ENCODE peak calls at places on chromosomes 6 and 20, in seven cellular contexts. One of them, this sample, is unnamed. For H3K4me1, the result is how much of the 10 kb centered on the place peaks cover.

GRCh38 chr6:137246801-137247202 is 27.6 kb upstream of the IFNGR1 start:
- DNase-seq in breast epithelium: no peak
- DNase-seq in sigmoid colon: no peak
- DNase-seq in spleen: no peak
- DNase-seq in endothelial cell of umbilical vein: no peak
- DNase-seq in HepG2: no peak
- DNase-seq in HCT116: no peak
- DNase-seq in this sample: no peak

GRCh38 chr6:37696220-37696840 is 1.4 kb downstream of the MDGA1 start:
- DNase-seq in breast epithelium: no peak
- DNase-seq in sigmoid colon: no peak
- DNase-seq in spleen: peak
- DNase-seq in endothelial cell of umbilical vein: peak
- DNase-seq in HepG2: no peak
- DNase-seq in HCT116: no peak
- DNase-seq in this sample: no peak

GRCh38 chr6:89840538-89840937 is 10.9 kb downstream of the CASP8AP2 start:
- DNase-seq in breast epithelium: no peak
- DNase-seq in sigmoid colon: no peak
- DNase-seq in spleen: no peak
- DNase-seq in endothelial cell of umbilical vein: peak
- DNase-seq in HepG2: no peak
- DNase-seq in HCT116: no peak
- DNase-seq in this sample: no peak

GRCh38 chr20:36541227-36542018 is at the start of gene MYL9:
- DNase-seq in breast epithelium: peak
- DNase-seq in sigmoid colon: peak
- DNase-seq in spleen: peak
- DNase-seq in endothelial cell of umbilical vein: peak
- DNase-seq in HepG2: no peak
- DNase-seq in HCT116: no peak
- DNase-seq in this sample: peak

GRCh38 chr6:42692151-42692911 is 30.1 kb downstream of the PRPH2 start:
- DNase-seq in breast epithelium: no peak
- DNase-seq in sigmoid colon: no peak
- DNase-seq in spleen: no peak
- DNase-seq in endothelial cell of umbilical vein: peak
- DNase-seq in HepG2: no peak
- DNase-seq in HCT116: peak
- DNase-seq in this sample: peak

GRCh38 chr6:157586088-157586414 is 205.1 kb downstream of the ZDHHC14 start:
- DNase-seq in breast epithelium: no peak
- DNase-seq in sigmoid colon: no peak
- DNase-seq in spleen: no peak
- DNase-seq in endothelial cell of umbilical vein: no peak
- DNase-seq in HepG2: no peak
- DNase-seq in HCT116: no peak
- DNase-seq in this sample: no peak

GRCh38 chr20:63554361-63555278 is 661 bp downstream of the FNDC11 start:
- DNase-seq in breast epithelium: no peak
- DNase-seq in sigmoid colon: no peak
- DNase-seq in spleen: peak
- DNase-seq in endothelial cell of umbilical vein: no peak
- DNase-seq in HepG2: no peak
- DNase-seq in HCT116: no peak
- DNase-seq in this sample: no peak

GRCh38 chr6:157017022-157017421 is 239.8 kb downstream of the ARID1B start:
- DNase-seq in breast epithelium: no peak
- DNase-seq in sigmoid colon: no peak
- DNase-seq in spleen: no peak
- DNase-seq in endothelial cell of umbilical vein: no peak
- DNase-seq in HepG2: no peak
- DNase-seq in HCT116: no peak
- DNase-seq in this sample: no peak

GRCh38 chr20:53621482-53622246 is 28.0 kb upstream of the ZNF217 start:
- DNase-seq in breast epithelium: no peak
- DNase-seq in sigmoid colon: peak
- DNase-seq in spleen: no peak
- DNase-seq in endothelial cell of umbilical vein: peak
- DNase-seq in HepG2: peak
- DNase-seq in HCT116: peak
- DNase-seq in this sample: peak

GRCh38 chr6:127879685-127880084 is 21.2 kb downstream of the THEMIS start:
- DNase-seq in breast epithelium: no peak
- DNase-seq in sigmoid colon: no peak
- DNase-seq in spleen: peak
- DNase-seq in endothelial cell of umbilical vein: no peak
- DNase-seq in HepG2: no peak
- DNase-seq in HCT116: no peak
- DNase-seq in this sample: no peak

GRCh38 chr6:75422024-75422639 is 71.5 kb downstream of the FILIP1 start:
- DNase-seq in breast epithelium: no peak
- DNase-seq in sigmoid colon: no peak
- DNase-seq in spleen: no peak
- DNase-seq in endothelial cell of umbilical vein: no peak
- DNase-seq in HepG2: no peak
- DNase-seq in HCT116: no peak
- DNase-seq in this sample: no peak

GRCh38 chr6:23175391-23175790 is 606.0 kb downstream of the HDGFL1 start:
- DNase-seq in breast epithelium: no peak
- DNase-seq in sigmoid colon: no peak
- DNase-seq in spleen: no peak
- DNase-seq in endothelial cell of umbilical vein: no peak
- DNase-seq in HepG2: no peak
- DNase-seq in HCT116: no peak
- DNase-seq in this sample: no peak

GRCh38 chr6:49332781-49333180 is 130.3 kb downstream of the MMUT start:
- DNase-seq in breast epithelium: no peak
- DNase-seq in sigmoid colon: no peak
- DNase-seq in spleen: no peak
- DNase-seq in endothelial cell of umbilical vein: peak
- DNase-seq in HepG2: no peak
- DNase-seq in HCT116: no peak
- DNase-seq in this sample: no peak

GRCh38 chr6:46925563-46926253 is 4.0 kb upstream of the ADGRF5 start:
- DNase-seq in breast epithelium: no peak
- DNase-seq in sigmoid colon: no peak
- DNase-seq in spleen: no peak
- DNase-seq in endothelial cell of umbilical vein: peak
- DNase-seq in HepG2: peak
- DNase-seq in HCT116: no peak
- DNase-seq in this sample: no peak

GRCh38 chr6:36713846-36714245 is 16.2 kb downstream of the RAB44 start:
- DNase-seq in breast epithelium: no peak
- DNase-seq in sigmoid colon: no peak
- DNase-seq in spleen: peak
- DNase-seq in endothelial cell of umbilical vein: no peak
- DNase-seq in HepG2: no peak
- DNase-seq in HCT116: no peak
- DNase-seq in this sample: no peak

GRCh38 chr6:31186052-31186734 is 15.7 kb upstream of the POU5F1 start:
- DNase-seq in breast epithelium: no peak
- DNase-seq in sigmoid colon: peak
- DNase-seq in spleen: peak
- DNase-seq in endothelial cell of umbilical vein: no peak
- DNase-seq in HepG2: peak
- DNase-seq in HCT116: no peak
- DNase-seq in this sample: peak

GRCh38 chr6:139392834-139393233 is 18.4 kb upstream of the CITED2 start:
- DNase-seq in breast epithelium: no peak
- DNase-seq in sigmoid colon: no peak
- DNase-seq in spleen: no peak
- DNase-seq in endothelial cell of umbilical vein: no peak
- DNase-seq in HepG2: no peak
- DNase-seq in HCT116: no peak
- DNase-seq in this sample: no peak

GRCh38 chr6:118875672-118876071 is 18.3 kb upstream of the ASF1A start:
- DNase-seq in breast epithelium: no peak
- DNase-seq in sigmoid colon: no peak
- DNase-seq in spleen: no peak
- DNase-seq in endothelial cell of umbilical vein: no peak
- DNase-seq in HepG2: no peak
- DNase-seq in HCT116: no peak
- DNase-seq in this sample: no peak

GRCh38 chr6:144416773-144417172 is 131.6 kb downstream of the UTRN start:
- DNase-seq in breast epithelium: no peak
- DNase-seq in sigmoid colon: no peak
- DNase-seq in spleen: no peak
- DNase-seq in endothelial cell of umbilical vein: no peak
- DNase-seq in HepG2: no peak
- DNase-seq in HCT116: no peak
- DNase-seq in this sample: no peak

GRCh38 chr6:149211046-149211571 is 106.4 kb upstream of the TAB2 start:
- DNase-seq in breast epithelium: no peak
- DNase-seq in sigmoid colon: no peak
- DNase-seq in spleen: no peak
- DNase-seq in endothelial cell of umbilical vein: no peak
- DNase-seq in HepG2: peak
- DNase-seq in HCT116: no peak
- DNase-seq in this sample: no peak

GRCh38 chr20:47814632-47815415 is 29.5 kb upstream of the SULF2 start:
- DNase-seq in breast epithelium: no peak
- DNase-seq in sigmoid colon: peak
- DNase-seq in spleen: peak
- DNase-seq in endothelial cell of umbilical vein: no peak
- DNase-seq in HepG2: no peak
- DNase-seq in HCT116: no peak
- DNase-seq in this sample: no peak

GRCh38 chr20:49690899-49691620 is 22.6 kb downstream of the B4GALT5 start:
- DNase-seq in breast epithelium: no peak
- DNase-seq in sigmoid colon: no peak
- DNase-seq in spleen: no peak
- DNase-seq in endothelial cell of umbilical vein: peak
- DNase-seq in HepG2: peak
- DNase-seq in HCT116: peak
- DNase-seq in this sample: no peak

GRCh38 chr6:134468633-134469032 is 150.7 kb upstream of the SGK1 start:
- DNase-seq in breast epithelium: no peak
- DNase-seq in sigmoid colon: no peak
- DNase-seq in spleen: no peak
- DNase-seq in endothelial cell of umbilical vein: no peak
- DNase-seq in HepG2: no peak
- DNase-seq in HCT116: no peak
- DNase-seq in this sample: no peak

GRCh38 chr6:112882381-112882780 is 535.3 kb downstream of the RFPL4B start:
- DNase-seq in breast epithelium: no peak
- DNase-seq in sigmoid colon: no peak
- DNase-seq in spleen: no peak
- DNase-seq in endothelial cell of umbilical vein: peak
- DNase-seq in HepG2: no peak
- DNase-seq in HCT116: no peak
- DNase-seq in this sample: no peak

GRCh38 chr6:28587746-28588075 is 62.0 kb downstream of the GPX5 start:
- DNase-seq in breast epithelium: no peak
- DNase-seq in sigmoid colon: no peak
- DNase-seq in spleen: no peak
- DNase-seq in endothelial cell of umbilical vein: no peak
- DNase-seq in HepG2: no peak
- DNase-seq in HCT116: no peak
- DNase-seq in this sample: no peak

GRCh38 chr20:47785900-47786762 is 850 bp upstream of the SULF2 start:
- DNase-seq in breast epithelium: no peak
- DNase-seq in sigmoid colon: peak
- DNase-seq in spleen: no peak
- DNase-seq in endothelial cell of umbilical vein: peak
- DNase-seq in HepG2: peak
- DNase-seq in HCT116: peak
- DNase-seq in this sample: peak

GRCh38 chr6:50889492-50889891 is 70.8 kb downstream of the TFAP2B start:
- DNase-seq in breast epithelium: no peak
- DNase-seq in sigmoid colon: no peak
- DNase-seq in spleen: no peak
- DNase-seq in endothelial cell of umbilical vein: no peak
- DNase-seq in HepG2: no peak
- DNase-seq in HCT116: no peak
- DNase-seq in this sample: no peak

GRCh38 chr6:55997223-55997874 is 122.0 kb upstream of the BMP5 start:
- DNase-seq in breast epithelium: no peak
- DNase-seq in sigmoid colon: no peak
- DNase-seq in spleen: no peak
- DNase-seq in endothelial cell of umbilical vein: no peak
- DNase-seq in HepG2: peak
- DNase-seq in HCT116: no peak
- DNase-seq in this sample: no peak

GRCh38 chr6:55998586-55998985 is 123.2 kb upstream of the BMP5 start:
- DNase-seq in breast epithelium: no peak
- DNase-seq in sigmoid colon: no peak
- DNase-seq in spleen: no peak
- DNase-seq in endothelial cell of umbilical vein: no peak
- DNase-seq in HepG2: no peak
- DNase-seq in HCT116: no peak
- DNase-seq in this sample: no peak

GRCh38 chr6:55993418-55993817 is 118.0 kb upstream of the BMP5 start:
- DNase-seq in breast epithelium: no peak
- DNase-seq in sigmoid colon: no peak
- DNase-seq in spleen: no peak
- DNase-seq in endothelial cell of umbilical vein: no peak
- DNase-seq in HepG2: no peak
- DNase-seq in HCT116: no peak
- DNase-seq in this sample: no peak
- TF ChIP-seq POLR2AphosphoS5 in breast epithelium: no peak
- TF ChIP-seq POLR2AphosphoS5 in sigmoid colon: no peak
- TF ChIP-seq POLR2AphosphoS5 in spleen: no peak
- TF ChIP-seq POLR2AphosphoS5 in endothelial cell of umbilical vein: no peak
- TF ChIP-seq POLR2AphosphoS5 in HepG2: no peak
- TF ChIP-seq POLR2AphosphoS5 in HCT116: no peak
- TF ChIP-seq POLR2AphosphoS5 in this sample: no peak

GRCh38 chr6:16511048-16511660 is 250.1 kb downstream of the ATXN1 start:
- DNase-seq in breast epithelium: no peak
- DNase-seq in sigmoid colon: no peak
- DNase-seq in spleen: no peak
- DNase-seq in endothelial cell of umbilical vein: peak
- DNase-seq in HepG2: peak
- DNase-seq in HCT116: no peak
- DNase-seq in this sample: no peak
- TF ChIP-seq CTCF in breast epithelium: peak
- TF ChIP-seq CTCF in sigmoid colon: peak
- TF ChIP-seq CTCF in spleen: no peak
- TF ChIP-seq CTCF in endothelial cell of umbilical vein: peak
- TF ChIP-seq CTCF in HepG2: peak
- TF ChIP-seq CTCF in HCT116: peak
- TF ChIP-seq CTCF in this sample: no peak

DNA sequence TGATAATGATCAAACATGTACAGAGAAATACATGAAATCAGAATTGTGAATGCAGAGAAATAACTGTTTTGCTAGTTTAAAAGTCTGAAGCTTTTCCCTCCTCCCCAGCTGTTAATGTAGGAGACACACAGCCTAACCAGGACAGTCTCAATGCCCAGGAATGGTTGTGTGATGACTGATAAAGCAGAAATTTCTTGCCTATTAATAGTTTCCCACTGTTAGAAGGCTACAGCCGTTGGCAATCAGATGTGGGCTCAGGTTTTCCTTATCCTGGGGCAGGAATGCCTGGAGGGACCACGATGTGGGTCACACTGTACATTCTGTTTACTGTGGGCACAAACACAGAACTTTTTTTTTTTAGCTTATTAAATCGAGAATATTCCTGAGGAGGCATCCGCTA is 1.9 kb downstream of the PPP1R3D start:
- DNase-seq in breast epithelium: no peak
- DNase-seq in sigmoid colon: no peak
- DNase-seq in spleen: no peak
- DNase-seq in endothelial cell of umbilical vein: no peak
- DNase-seq in HepG2: no peak
- DNase-seq in HCT116: no peak
- DNase-seq in this sample: no peak
- H3K4me1 ChIP-seq in breast epithelium: under half
- H3K4me1 ChIP-seq in sigmoid colon: under half
- H3K4me1 ChIP-seq in spleen: under half
- H3K4me1 ChIP-seq in endothelial cell of umbilical vein: under half
- H3K4me1 ChIP-seq in HepG2: under half
- H3K4me1 ChIP-seq in HCT116: under half
- H3K4me1 ChIP-seq in this sample: under half

GRCh38 chr6:161890959-161891358 is 617.1 kb upstream of the AGPAT4 start:
- DNase-seq in breast epithelium: no peak
- DNase-seq in sigmoid colon: no peak
- DNase-seq in spleen: no peak
- DNase-seq in endothelial cell of umbilical vein: no peak
- DNase-seq in HepG2: no peak
- DNase-seq in HCT116: no peak
- DNase-seq in this sample: no peak
- TF ChIP-seq POLR2AphosphoS5 in breast epithelium: no peak
- TF ChIP-seq POLR2AphosphoS5 in sigmoid colon: no peak
- TF ChIP-seq POLR2AphosphoS5 in spleen: no peak
- TF ChIP-seq POLR2AphosphoS5 in endothelial cell of umbilical vein: no peak
- TF ChIP-seq POLR2AphosphoS5 in HepG2: no peak
- TF ChIP-seq POLR2AphosphoS5 in HCT116: no peak
- TF ChIP-seq POLR2AphosphoS5 in this sample: no peak